ENCODE peak calls at places on chromosomes 13 and 19, in four cellular contexts. W, M, G and C are unnamed samples. For H3K9me3, the result is how much of the 10 kb centered on the place peaks cover.

GRCh38 chr19:16051254-16052025 is 24.9 kb upstream of the TPM4 start:
- DNase-seq in W (no peak), M (no peak), G (no peak), C (peak)

GRCh38 chr19:48964205-48965032 is 690 bp upstream of the FTL start:
- DNase-seq in W (peak), M (peak), G (no peak), C (no peak)

GRCh38 chr13:30173301-30173605 is 134.1 kb downstream of the KATNAL1 start:
- DNase-seq in W (no peak), M (no peak), G (no peak), C (no peak)

GRCh38 chr19:6476155-6476895 is 5.3 kb downstream of the DENND1C start:
- DNase-seq in W (peak), M (no peak), G (peak), C (peak)

GRCh38 chr13:110405597-110406450 is 98.7 kb downstream of the COL4A2 start:
- DNase-seq in W (no peak), M (no peak), G (no peak), C (no peak)

GRCh38 chr19:55058781-55059610 is 4.0 kb downstream of the RDH13 start:
- DNase-seq in W (no peak), M (no peak), G (no peak), C (no peak)

GRCh38 chr13:75685239-75685697 is 49.1 kb downstream of the LMO7 start:
- DNase-seq in W (no peak), M (no peak), G (peak), C (no peak)

GRCh38 chr13:99495478-99496321 is 5.6 kb upstream of the TM9SF2 start:
- DNase-seq in W (no peak), M (no peak), G (no peak), C (no peak)

GRCh38 chr19:45253396-45254027 is 2.4 kb downstream of the MARK4 start:
- DNase-seq in W (no peak), M (no peak), G (no peak), C (peak)

GRCh38 chr19:29631450-29631849 is 25.4 kb downstream of the POP4 start:
- DNase-seq in W (no peak), M (no peak), G (no peak), C (no peak)

GRCh38 chr13:100644328-100644727 is 30.3 kb downstream of the TMTC4 start:
- DNase-seq in W (no peak), M (no peak), G (no peak), C (no peak)

GRCh38 chr13:60335531-60335930 is 61.5 kb upstream of the TDRD3 start:
- DNase-seq in W (no peak), M (no peak), G (no peak), C (peak)

GRCh38 chr13:105518086-105518485 is 1017.4 kb downstream of the EFNB2 start:
- DNase-seq in W (no peak), M (no peak), G (no peak), C (no peak)

GRCh38 chr19:674282-675151 is 1.7 kb upstream of the FSTL3 start:
- DNase-seq in W (no peak), M (no peak), G (no peak), C (no peak)

GRCh38 chr13:39941236-39941635 is 285.8 kb downstream of the COG6 start:
- DNase-seq in W (no peak), M (no peak), G (no peak), C (no peak)

GRCh38 chr13:65917731-65918130 is 1312.4 kb downstream of the PCDH9 start:
- DNase-seq in W (no peak), M (no peak), G (no peak), C (no peak)

GRCh38 chr13:106619688-106620555 is 52.0 kb upstream of the ARGLU1 start:
- DNase-seq in W (peak), M (peak), G (peak), C (peak)

GRCh38 chr19:46296722-46297431 is at the start of gene HIF3A:
- DNase-seq in W (peak), M (no peak), G (peak), C (no peak)

GRCh38 chr13:50543767-50544166 is 299.7 kb downstream of the DLEU7 start:
- DNase-seq in W (no peak), M (no peak), G (no peak), C (no peak)

GRCh38 chr19:17831419-17831888 is 10.1 kb upstream of the INSL3 start:
- DNase-seq in W (no peak), M (no peak), G (no peak), C (no peak)

GRCh38 chr13:113846639-113847318 is 17.1 kb downstream of the GAS6 start:
- DNase-seq in W (no peak), M (no peak), G (no peak), C (no peak)

GRCh38 chr19:16180611-16181010 is 4.6 kb upstream of the FAM32A start:
- DNase-seq in W (no peak), M (no peak), G (no peak), C (no peak)

GRCh38 chr13:46522692-46523040 is 30.3 kb upstream of the LRCH1 start:
- DNase-seq in W (no peak), M (no peak), G (no peak), C (no peak)

GRCh38 chr19:45824041-45824471 is 8.9 kb upstream of the RSPH6A start:
- DNase-seq in W (peak), M (no peak), G (no peak), C (no peak)

GRCh38 chr13:39856714-39857113 is 201.3 kb downstream of the COG6 start:
- DNase-seq in W (no peak), M (no peak), G (no peak), C (no peak)

GRCh38 chr19:48475369-48476068 is 6.3 kb downstream of the CYTH2 start:
- DNase-seq in W (no peak), M (no peak), G (no peak), C (no peak)

GRCh38 chr19:46176116-46176860 is 28.2 kb downstream of the IGFL2 start:
- DNase-seq in W (no peak), M (no peak), G (no peak), C (no peak)

GRCh38 chr19:33291623-33292534 is 10.5 kb downstream of the CEBPA start:
- DNase-seq in W (no peak), M (no peak), G (no peak), C (no peak)

GRCh38 chr19:3575949-3576673 is 3.4 kb downstream of the HMG20B start:
- DNase-seq in W (no peak), M (no peak), G (no peak), C (no peak)
- H3K4me3 ChIP-seq in W (no peak), M (peak), G (peak), C (no peak)

DNA sequence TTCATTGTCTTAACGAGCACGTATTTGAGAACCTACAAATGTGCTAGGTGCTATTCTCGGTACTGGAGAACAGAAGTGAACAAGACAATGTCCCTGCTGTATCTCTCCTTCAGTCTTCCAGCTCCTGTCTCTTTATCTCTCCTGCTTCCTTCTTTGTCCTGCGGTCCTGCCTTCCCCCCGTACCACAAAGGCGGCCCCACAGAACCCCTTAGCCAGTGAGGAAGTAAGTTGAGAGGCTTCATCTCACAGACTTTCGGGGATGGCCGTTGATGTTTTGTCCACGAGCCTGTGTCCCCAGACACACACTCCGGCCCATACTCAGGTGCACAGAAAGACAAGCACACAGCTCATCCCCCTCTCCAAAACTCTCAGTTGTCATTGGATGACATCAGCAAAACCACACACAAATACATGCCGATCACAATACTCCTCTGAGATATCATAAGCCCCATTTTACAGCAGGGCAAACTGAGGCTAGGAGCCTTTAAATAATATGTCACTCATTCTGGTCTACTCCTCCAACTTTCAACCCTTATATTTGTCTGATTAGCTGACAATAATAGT is 499 bp upstream of the SWSAP1 start:
- DNase-seq in W (no peak), M (no peak), G (no peak), C (no peak)
- H3K27ac ChIP-seq in W (peak), M (peak), G (peak), C (peak)

GRCh38 chr19:57010541-57010940 is 109.2 kb upstream of the USP29 start:
- DNase-seq in W (no peak), M (no peak), G (no peak), C (no peak)
- H3K9me3 ChIP-seq in W (under half), M (under half), G (under half), C (under half)

GRCh38 chr13:21735621-21736401 is 64.9 kb downstream of the FGF9 start:
- DNase-seq in W (no peak), M (peak), G (no peak), C (no peak)

GRCh38 chr13:21733475-21734311 is 62.8 kb downstream of the FGF9 start:
- DNase-seq in W (no peak), M (peak), G (no peak), C (no peak)

GRCh38 chr13:21734961-21735360 is 64.1 kb downstream of the FGF9 start:
- DNase-seq in W (no peak), M (peak), G (no peak), C (no peak)

GRCh38 chr13:21730186-21730880 is 59.5 kb downstream of the FGF9 start:
- DNase-seq in W (no peak), M (no peak), G (no peak), C (no peak)
- H3K4me3 ChIP-seq in W (no peak), M (no peak), G (no peak), C (no peak)

GRCh38 chr13:95607363-95607762 is 37.1 kb downstream of the DZIP1 start:
- DNase-seq in W (no peak), M (no peak), G (no peak), C (no peak)
- H3K27ac ChIP-seq in W (no peak), M (no peak), G (no peak), C (no peak)

GRCh38 chr19:24127601-24128000 is 40.6 kb downstream of the ZNF254 start:
- DNase-seq in W (no peak), M (no peak), G (no peak), C (no peak)
- H3K9me3 ChIP-seq in W (under half), M (half or more), G (under half), C (half or more)

GRCh38 chr19:4722671-4723464 is 774 bp downstream of the DPP9 start:
- DNase-seq in W (peak), M (no peak), G (no peak), C (peak)

GRCh38 chr19:4721196-4721595 is 2.4 kb downstream of the DPP9 start:
- DNase-seq in W (no peak), M (no peak), G (no peak), C (no peak)

GRCh38 chr19:4720037-4720700 is 3.5 kb downstream of the DPP9 start:
- DNase-seq in W (no peak), M (no peak), G (no peak), C (no peak)

GRCh38 chr19:4723465-4724251 is at the start of gene DPP9:
- DNase-seq in W (peak), M (peak), G (peak), C (peak)

GRCh38 chr19:4724252-4724514 is 541 bp upstream of the DPP9 start:
- DNase-seq in W (no peak), M (no peak), G (no peak), C (no peak)
- H3K4me3 ChIP-seq in W (no peak), M (peak), G (peak), C (peak)

DNA sequence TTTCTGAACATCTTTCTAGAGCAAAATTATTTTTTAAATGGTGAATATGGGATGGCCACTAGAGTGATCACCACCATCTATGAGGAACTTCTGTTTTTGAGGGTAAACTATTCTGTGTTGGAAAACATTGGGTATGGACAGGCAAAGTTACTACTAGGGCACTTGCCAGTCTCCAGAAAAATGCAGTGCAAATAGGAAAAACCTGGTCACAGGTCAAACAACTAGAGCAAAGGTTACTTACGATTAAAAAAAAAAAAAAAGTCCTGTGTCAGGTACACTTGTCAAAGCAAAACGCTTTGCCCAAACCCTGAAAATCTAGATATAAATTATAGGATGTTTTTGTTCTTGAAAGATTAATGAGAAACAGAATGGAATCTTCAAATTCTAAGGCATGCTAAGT is 66.2 kb downstream of the SLITRK1 start:
- DNase-seq in W (no peak), M (no peak), G (no peak), C (no peak)
- H3K27ac ChIP-seq in W (no peak), M (no peak), G (no peak), C (no peak)